ENCODE peak calls at places on chromosome 22, in ten cellular contexts. V, U, G, W, J, R, A, Y, F and E are unnamed samples.

GRCh38 chr22:49302530-49302929 is 525.1 kb downstream of the BRD1 start:
- DNase-seq in G (no peak), W (no peak), U (no peak), V (no peak), Y (no peak), J (no peak), R (no peak), A (no peak), F (no peak), E (no peak)

GRCh38 chr22:27874756-27875155 is 44.3 kb downstream of the PITPNB start:
- DNase-seq in G (no peak), V (no peak), Y (no peak), F (no peak), A (no peak), R (no peak), J (no peak), U (no peak), W (no peak), E (no peak)

GRCh38 chr22:46379301-46379930 is 43.9 kb downstream of the TRMU start:
- DNase-seq in F (no peak), U (no peak), Y (no peak), V (no peak), A (no peak), R (peak), W (no peak), G (no peak), J (no peak), E (no peak)

GRCh38 chr22:39534591-39535301 is 2.2 kb upstream of the RPS19BP1 start:
- DNase-seq in G (peak), F (no peak), Y (no peak), V (peak), W (peak), J (peak), U (peak), A (peak), R (peak), E (peak)

GRCh38 chr22:27962268-27963191 is 43.5 kb upstream of the PITPNB start:
- DNase-seq in W (peak), A (peak), V (no peak), U (no peak), F (no peak), R (peak), Y (no peak), J (no peak), G (no peak), E (peak)

GRCh38 chr22:45880732-45881523 is 96.0 kb downstream of the WNT7B start:
- DNase-seq in J (no peak), U (no peak), V (no peak), W (no peak), R (no peak), Y (no peak), G (no peak), A (no peak), F (no peak), E (no peak)

GRCh38 chr22:36358533-36359171 is 29.1 kb downstream of the MYH9 start:
- DNase-seq in G (no peak), V (no peak), W (peak), Y (no peak), F (no peak), J (no peak), A (no peak), U (peak), R (no peak), E (peak)

GRCh38 chr22:48382197-48382596 is 1445.5 kb downstream of the BRD1 start:
- DNase-seq in Y (no peak), J (no peak), R (no peak), G (no peak), U (no peak), A (no peak), F (no peak), W (no peak), V (no peak), E (no peak)

GRCh38 chr22:29331658-29332300 is 16.3 kb upstream of the RASL10A start:
- DNase-seq in J (no peak), V (no peak), F (no peak), Y (no peak), U (no peak), W (no peak), G (no peak), A (no peak), R (no peak), E (no peak)

GRCh38 chr22:46159212-46159611 is 8.9 kb downstream of the PPARA start:
- DNase-seq in G (no peak), Y (no peak), A (no peak), W (no peak), R (no peak), F (no peak), J (no peak), U (no peak), V (no peak), E (no peak)

GRCh38 chr22:29310863-29311339 is 4.5 kb downstream of the GAS2L1 start:
- DNase-seq in R (peak), G (peak), Y (peak), W (peak), A (peak), J (peak), U (peak), V (peak), F (peak), E (peak)

GRCh38 chr22:18031670-18032454 is 7.5 kb upstream of the MICAL3 start:
- DNase-seq in U (no peak), V (no peak), R (no peak), J (no peak), A (peak), G (peak), Y (peak), W (peak), F (no peak), E (peak)

GRCh38 chr22:39457546-39458442 is 982 bp downstream of the MGAT3 start:
- DNase-seq in Y (no peak), U (no peak), G (no peak), J (no peak), R (no peak), A (no peak), F (no peak), W (no peak), V (no peak), E (no peak)

GRCh38 chr22:38261478-38261803 is 11.4 kb downstream of the TMEM184B start:
- DNase-seq in A (no peak), W (peak), G (no peak), F (no peak), V (no peak), J (no peak), U (no peak), R (no peak), Y (no peak), E (no peak)

GRCh38 chr22:50031189-50032091 is 18.9 kb upstream of the IL17REL start:
- DNase-seq in R (no peak), V (no peak), W (no peak), F (no peak), J (no peak), A (no peak), U (no peak), Y (no peak), G (no peak), E (no peak)

GRCh38 chr22:19765477-19766234 is 5.1 kb downstream of the TBX1 start:
- DNase-seq in G (no peak), J (peak), R (no peak), A (no peak), U (no peak), V (no peak), Y (peak), W (no peak), F (no peak), E (no peak)

GRCh38 chr22:46029036-46029435 is 52.1 kb upstream of the WNT7B start:
- DNase-seq in W (no peak), V (no peak), A (no peak), Y (no peak), F (no peak), R (no peak), J (no peak), U (no peak), G (no peak), E (no peak)

GRCh38 chr22:17861909-17862308 is 87.6 kb upstream of the BID start:
- DNase-seq in A (no peak), F (no peak), W (no peak), J (no peak), Y (no peak), R (no peak), V (no peak), U (no peak), G (no peak), E (no peak)

GRCh38 chr22:19689408-19689807 is 24.9 kb upstream of the SEPTIN5 start:
- DNase-seq in R (no peak), J (no peak), G (no peak), F (no peak), A (no peak), W (no peak), V (no peak), Y (no peak), U (no peak), E (no peak)

GRCh38 chr22:36191106-36191836 is 10.3 kb downstream of the APOL4 start:
- DNase-seq in J (peak), G (no peak), W (peak), F (no peak), A (peak), U (peak), R (no peak), V (peak), Y (no peak), E (no peak)

GRCh38 chr22:44932493-44932892 is 77.3 kb downstream of the PHF21B start:
- DNase-seq in W (no peak), R (no peak), A (no peak), V (no peak), G (no peak), U (no peak), Y (no peak), F (no peak), J (no peak), E (no peak)

GRCh38 chr22:36740716-36741115 is 35.2 kb downstream of the IFT27 start:
- DNase-seq in J (no peak), A (no peak), R (peak), U (no peak), F (no peak), W (no peak), G (no peak), Y (no peak), V (peak), E (no peak)

GRCh38 chr22:16955678-16956210 is 52.3 kb downstream of the GAB4 start:
- DNase-seq in Y (no peak), F (no peak), U (no peak), A (no peak), W (peak), V (no peak), J (no peak), R (no peak), G (no peak), E (no peak)

GRCh38 chr22:36010913-36011312 is 17.7 kb downstream of the RBFOX2 start:
- DNase-seq in R (no peak), V (no peak), A (peak), J (no peak), G (no peak), U (no peak), W (peak), Y (peak), F (no peak), E (peak)

GRCh38 chr22:37496651-37497599 is 10.7 kb upstream of the MFNG start:
- DNase-seq in R (no peak), A (peak), Y (peak), W (peak), V (no peak), J (no peak), U (no peak), G (peak), F (no peak), E (peak)

GRCh38 chr22:26663374-26663923 is 6.1 kb downstream of the MIAT start:
- DNase-seq in Y (no peak), G (no peak), R (no peak), V (no peak), F (no peak), A (no peak), W (no peak), J (no peak), U (no peak), E (no peak)
- H3K4me3 ChIP-seq in Y (no peak), G (no peak), R (no peak), V (no peak), F (no peak), A (no peak), W (no peak), J (no peak), U (no peak), E (no peak)

GRCh38 chr22:43792905-43793304 is 19.2 kb downstream of the EFCAB6 start:
- DNase-seq in F (no peak), R (no peak), J (no peak), W (no peak), V (no peak), U (no peak), G (no peak), Y (no peak), A (no peak), E (no peak)

GRCh38 chr22:43796567-43796966 is 15.5 kb downstream of the EFCAB6 start:
- DNase-seq in U (no peak), F (peak), A (peak), Y (peak), W (peak), J (no peak), G (no peak), V (no peak), R (no peak), E (peak)

GRCh38 chr22:43798492-43798891 is 13.6 kb downstream of the EFCAB6 start:
- DNase-seq in U (no peak), V (no peak), A (no peak), G (no peak), J (no peak), F (no peak), Y (no peak), W (peak), R (no peak), E (no peak)

GRCh38 chr22:43800970-43801369 is 11.1 kb downstream of the EFCAB6 start:
- DNase-seq in Y (no peak), J (no peak), R (no peak), G (no peak), A (no peak), V (no peak), W (no peak), F (no peak), U (no peak), E (no peak)

GRCh38 chr22:43795320-43795719 is 16.8 kb downstream of the EFCAB6 start:
- DNase-seq in R (no peak), U (no peak), F (no peak), J (no peak), G (no peak), W (no peak), Y (no peak), V (no peak), A (no peak), E (no peak)
- H3K4me3 ChIP-seq in R (no peak), U (no peak), F (no peak), J (no peak), G (no peak), W (no peak), Y (no peak), V (no peak), A (no peak), E (no peak)

GRCh38 chr22:25447067-25447688 is 117.3 kb upstream of the GRK3 start:
- DNase-seq in W (no peak), F (no peak), V (no peak), A (no peak), Y (no peak), R (no peak), U (no peak), J (no peak), G (no peak), E (no peak)
- H3K4me3 ChIP-seq in W (no peak), F (peak), V (no peak), A (no peak), Y (no peak), R (no peak), U (no peak), J (no peak), G (no peak), E (no peak)

GRCh38 chr22:31532060-31532459 is 35.7 kb downstream of the SFI1 start:
- DNase-seq in W (no peak), V (no peak), Y (no peak), U (no peak), J (no peak), G (no peak), R (no peak), A (peak), F (no peak), E (peak)

GRCh38 chr22:31530816-31531180 is 34.5 kb downstream of the SFI1 start:
- DNase-seq in G (no peak), F (no peak), Y (no peak), J (no peak), R (no peak), V (no peak), A (peak), U (no peak), W (no peak), E (peak)

GRCh38 chr22:31526275-31526674 is 29.9 kb downstream of the SFI1 start:
- DNase-seq in Y (no peak), R (no peak), J (no peak), A (no peak), W (no peak), G (no peak), V (no peak), U (no peak), F (no peak), E (no peak)
- H3K4me3 ChIP-seq in Y (no peak), R (no peak), J (no peak), A (no peak), W (no peak), G (no peak), V (no peak), U (no peak), F (no peak), E (no peak)